ENCODE peak calls at places on chromosomes 4 and X, in seven cellular contexts. One of them, this sample, is unnamed.
A peak's percentile ranks its signal among the peaks of the same experiment; 100 is the strongest.

GRCh38 chr4:139833131-139833930 is 167.7 kb downstream of the MGST2 start:
- DNase-seq in left cardiac atrium: no peak
- DNase-seq in GM20000: no peak
- DNase-seq in NCI-H526: no peak
- DNase-seq in NCI-H1436 treated with DMSO at 0.1 percent for 48 hours: peak; percentile 79
- DNase-seq in effector CD4-positive, alpha-beta T cell: no peak
- DNase-seq in SK-MEL-5: no peak
- DNase-seq in this sample: no peak

GRCh38 chrX:54181196-54181953 is 1.7 kb downstream of the FAM120C start:
- DNase-seq in left cardiac atrium: no peak
- DNase-seq in GM20000: no peak
- DNase-seq in NCI-H526: no peak
- DNase-seq in NCI-H1436 treated with DMSO at 0.1 percent for 48 hours: no peak
- DNase-seq in effector CD4-positive, alpha-beta T cell: no peak
- DNase-seq in SK-MEL-5: no peak
- DNase-seq in this sample: no peak

GRCh38 chr4:78254893-78255292 is 197.8 kb downstream of the FRAS1 start:
- DNase-seq in left cardiac atrium: no peak
- DNase-seq in GM20000: no peak
- DNase-seq in NCI-H526: no peak
- DNase-seq in NCI-H1436 treated with DMSO at 0.1 percent for 48 hours: no peak
- DNase-seq in effector CD4-positive, alpha-beta T cell: no peak
- DNase-seq in SK-MEL-5: no peak
- DNase-seq in this sample: no peak

GRCh38 chr4:152968806-152969394 is 32.8 kb downstream of the FHDC1 start:
- DNase-seq in left cardiac atrium: no peak
- DNase-seq in GM20000: no peak
- DNase-seq in NCI-H526: no peak
- DNase-seq in NCI-H1436 treated with DMSO at 0.1 percent for 48 hours: no peak
- DNase-seq in effector CD4-positive, alpha-beta T cell: no peak
- DNase-seq in SK-MEL-5: no peak
- DNase-seq in this sample: no peak

GRCh38 chr4:22842360-22842759 is 149.6 kb downstream of the GBA3 start:
- DNase-seq in left cardiac atrium: no peak
- DNase-seq in GM20000: no peak
- DNase-seq in NCI-H526: no peak
- DNase-seq in NCI-H1436 treated with DMSO at 0.1 percent for 48 hours: no peak
- DNase-seq in effector CD4-positive, alpha-beta T cell: no peak
- DNase-seq in SK-MEL-5: no peak
- DNase-seq in this sample: no peak

GRCh38 chrX:67544871-67545771 is 1.3 kb downstream of the AR start:
- DNase-seq in left cardiac atrium: peak; percentile 33
- DNase-seq in GM20000: no peak
- DNase-seq in NCI-H526: no peak
- DNase-seq in NCI-H1436 treated with DMSO at 0.1 percent for 48 hours: no peak
- DNase-seq in effector CD4-positive, alpha-beta T cell: no peak
- DNase-seq in SK-MEL-5: no peak
- DNase-seq in this sample: peak; percentile 35

GRCh38 chr4:16931906-16932305 is 33.5 kb upstream of the LDB2 start:
- DNase-seq in left cardiac atrium: no peak
- DNase-seq in GM20000: no peak
- DNase-seq in NCI-H526: no peak
- DNase-seq in NCI-H1436 treated with DMSO at 0.1 percent for 48 hours: no peak
- DNase-seq in effector CD4-positive, alpha-beta T cell: no peak
- DNase-seq in SK-MEL-5: no peak
- DNase-seq in this sample: no peak

GRCh38 chr4:110196206-110196870 is 2.1 kb downstream of the ELOVL6 start:
- DNase-seq in left cardiac atrium: peak; percentile 56
- DNase-seq in GM20000: peak; percentile 71
- DNase-seq in NCI-H526: peak; percentile 85
- DNase-seq in NCI-H1436 treated with DMSO at 0.1 percent for 48 hours: no peak
- DNase-seq in effector CD4-positive, alpha-beta T cell: peak; percentile 18
- DNase-seq in SK-MEL-5: peak; percentile 32
- DNase-seq in this sample: peak; percentile 80

GRCh38 chr4:73170518-73171198 is 87.9 kb downstream of the ANKRD17 start:
- DNase-seq in left cardiac atrium: no peak
- DNase-seq in GM20000: no peak
- DNase-seq in NCI-H526: no peak
- DNase-seq in NCI-H1436 treated with DMSO at 0.1 percent for 48 hours: no peak
- DNase-seq in effector CD4-positive, alpha-beta T cell: no peak
- DNase-seq in SK-MEL-5: no peak
- DNase-seq in this sample: peak; percentile 12

GRCh38 chr4:123976875-123977274 is 580.3 kb downstream of the SPRY1 start:
- DNase-seq in left cardiac atrium: no peak
- DNase-seq in GM20000: no peak
- DNase-seq in NCI-H526: peak; percentile 38
- DNase-seq in NCI-H1436 treated with DMSO at 0.1 percent for 48 hours: peak; percentile 17
- DNase-seq in effector CD4-positive, alpha-beta T cell: no peak
- DNase-seq in SK-MEL-5: no peak
- DNase-seq in this sample: no peak

GRCh38 chr4:107248571-107248970 is 212.5 kb upstream of the DKK2 start:
- DNase-seq in left cardiac atrium: no peak
- DNase-seq in GM20000: no peak
- DNase-seq in NCI-H526: no peak
- DNase-seq in NCI-H1436 treated with DMSO at 0.1 percent for 48 hours: no peak
- DNase-seq in effector CD4-positive, alpha-beta T cell: no peak
- DNase-seq in SK-MEL-5: no peak
- DNase-seq in this sample: no peak

GRCh38 chr4:73021634-73022033 is 47.9 kb downstream of the COX18 start:
- DNase-seq in left cardiac atrium: no peak
- DNase-seq in GM20000: peak; percentile 36
- DNase-seq in NCI-H526: peak; percentile 69
- DNase-seq in NCI-H1436 treated with DMSO at 0.1 percent for 48 hours: no peak
- DNase-seq in effector CD4-positive, alpha-beta T cell: no peak
- DNase-seq in SK-MEL-5: peak; percentile 57
- DNase-seq in this sample: peak; percentile 64

GRCh38 chr4:96295143-96295763 is 455.4 kb downstream of the PDHA2 start:
- DNase-seq in left cardiac atrium: no peak
- DNase-seq in GM20000: no peak
- DNase-seq in NCI-H526: no peak
- DNase-seq in NCI-H1436 treated with DMSO at 0.1 percent for 48 hours: no peak
- DNase-seq in effector CD4-positive, alpha-beta T cell: no peak
- DNase-seq in SK-MEL-5: no peak
- DNase-seq in this sample: no peak

GRCh38 chrX:52594658-52595057 is 60.0 kb downstream of the SSX7 start:
- DNase-seq in left cardiac atrium: no peak
- DNase-seq in GM20000: no peak
- DNase-seq in NCI-H526: no peak
- DNase-seq in NCI-H1436 treated with DMSO at 0.1 percent for 48 hours: no peak
- DNase-seq in effector CD4-positive, alpha-beta T cell: no peak
- DNase-seq in SK-MEL-5: no peak
- DNase-seq in this sample: no peak

GRCh38 chr4:74428278-74428677 is 16.7 kb upstream of the AREG start:
- DNase-seq in left cardiac atrium: no peak
- DNase-seq in GM20000: no peak
- DNase-seq in NCI-H526: no peak
- DNase-seq in NCI-H1436 treated with DMSO at 0.1 percent for 48 hours: no peak
- DNase-seq in effector CD4-positive, alpha-beta T cell: no peak
- DNase-seq in SK-MEL-5: no peak
- DNase-seq in this sample: no peak

GRCh38 chr4:86033171-86033570 is 326.7 kb downstream of the MAPK10 start:
- DNase-seq in left cardiac atrium: peak; percentile 70
- DNase-seq in GM20000: no peak
- DNase-seq in NCI-H526: no peak
- DNase-seq in NCI-H1436 treated with DMSO at 0.1 percent for 48 hours: no peak
- DNase-seq in effector CD4-positive, alpha-beta T cell: no peak
- DNase-seq in SK-MEL-5: no peak
- DNase-seq in this sample: no peak